ENCODE peak calls at places on chromosomes 7 and 10, in six cellular contexts. One of them, this sample, is unnamed.

GRCh38 chr7:157514746-157515145 is 177.9 kb downstream of the DNAJB6 start:
- DNase-seq in G401: no peak
- DNase-seq in neural crest cell: no peak
- DNase-seq in activated CD4-positive, alpha-beta T cell treated with anti-CD3 and anti-CD28 coated beads, Interleukin-2, amount 50 U/mL, for 24 hours: no peak
- DNase-seq in adipocyte: no peak
- DNase-seq in adrenal gland: peak; percentile 24
- DNase-seq in this sample: no peak

GRCh38 chr10:121679916-121680315 is 81.7 kb upstream of the FGFR2 start:
- DNase-seq in G401: no peak
- DNase-seq in neural crest cell: no peak
- DNase-seq in activated CD4-positive, alpha-beta T cell treated with anti-CD3 and anti-CD28 coated beads, Interleukin-2, amount 50 U/mL, for 24 hours: no peak
- DNase-seq in adipocyte: no peak
- DNase-seq in adrenal gland: no peak
- DNase-seq in this sample: no peak

GRCh38 chr10:20748551-20748950 is 148.6 kb downstream of the NEBL start:
- DNase-seq in G401: no peak
- DNase-seq in neural crest cell: no peak
- DNase-seq in activated CD4-positive, alpha-beta T cell treated with anti-CD3 and anti-CD28 coated beads, Interleukin-2, amount 50 U/mL, for 24 hours: no peak
- DNase-seq in adipocyte: no peak
- DNase-seq in adrenal gland: no peak
- DNase-seq in this sample: no peak

GRCh38 chr7:36129048-36129534 is 24.0 kb upstream of the EEPD1 start:
- DNase-seq in G401: no peak
- DNase-seq in neural crest cell: no peak
- DNase-seq in activated CD4-positive, alpha-beta T cell treated with anti-CD3 and anti-CD28 coated beads, Interleukin-2, amount 50 U/mL, for 24 hours: no peak
- DNase-seq in adipocyte: no peak
- DNase-seq in adrenal gland: no peak
- DNase-seq in this sample: no peak

GRCh38 chr10:80110986-80111385 is 21.5 kb upstream of the PLAC9 start:
- DNase-seq in G401: no peak
- DNase-seq in neural crest cell: no peak
- DNase-seq in activated CD4-positive, alpha-beta T cell treated with anti-CD3 and anti-CD28 coated beads, Interleukin-2, amount 50 U/mL, for 24 hours: no peak
- DNase-seq in adipocyte: no peak
- DNase-seq in adrenal gland: no peak
- DNase-seq in this sample: no peak

GRCh38 chr7:150901160-150902035 is 49.1 kb downstream of the AOC1 start:
- DNase-seq in G401: no peak
- DNase-seq in neural crest cell: no peak
- DNase-seq in activated CD4-positive, alpha-beta T cell treated with anti-CD3 and anti-CD28 coated beads, Interleukin-2, amount 50 U/mL, for 24 hours: no peak
- DNase-seq in adipocyte: no peak
- DNase-seq in adrenal gland: peak; percentile 82
- DNase-seq in this sample: no peak

GRCh38 chr7:24241216-24241615 is 42.8 kb upstream of the NPY start:
- DNase-seq in G401: no peak
- DNase-seq in neural crest cell: no peak
- DNase-seq in activated CD4-positive, alpha-beta T cell treated with anti-CD3 and anti-CD28 coated beads, Interleukin-2, amount 50 U/mL, for 24 hours: no peak
- DNase-seq in adipocyte: no peak
- DNase-seq in adrenal gland: no peak
- DNase-seq in this sample: no peak

GRCh38 chr7:44261239-44261638 is 60.5 kb downstream of the YKT6 start:
- DNase-seq in G401: no peak
- DNase-seq in neural crest cell: no peak
- DNase-seq in activated CD4-positive, alpha-beta T cell treated with anti-CD3 and anti-CD28 coated beads, Interleukin-2, amount 50 U/mL, for 24 hours: no peak
- DNase-seq in adipocyte: no peak
- DNase-seq in adrenal gland: no peak
- DNase-seq in this sample: no peak

GRCh38 chr10:44030132-44030531 is 354.8 kb downstream of the CXCL12 start:
- DNase-seq in G401: no peak
- DNase-seq in neural crest cell: no peak
- DNase-seq in activated CD4-positive, alpha-beta T cell treated with anti-CD3 and anti-CD28 coated beads, Interleukin-2, amount 50 U/mL, for 24 hours: no peak
- DNase-seq in adipocyte: no peak
- DNase-seq in adrenal gland: no peak
- DNase-seq in this sample: no peak

GRCh38 chr10:35225204-35225603 is 98.6 kb downstream of the CREM start:
- DNase-seq in G401: no peak
- DNase-seq in neural crest cell: no peak
- DNase-seq in activated CD4-positive, alpha-beta T cell treated with anti-CD3 and anti-CD28 coated beads, Interleukin-2, amount 50 U/mL, for 24 hours: no peak
- DNase-seq in adipocyte: no peak
- DNase-seq in adrenal gland: no peak
- DNase-seq in this sample: no peak

GRCh38 chr10:44958196-44958896 is 1.3 kb upstream of the RASSF4 start:
- DNase-seq in G401: peak; percentile 61
- DNase-seq in neural crest cell: no peak
- DNase-seq in activated CD4-positive, alpha-beta T cell treated with anti-CD3 and anti-CD28 coated beads, Interleukin-2, amount 50 U/mL, for 24 hours: no peak
- DNase-seq in adipocyte: peak; percentile 51
- DNase-seq in adrenal gland: peak; percentile 70
- DNase-seq in this sample: no peak

GRCh38 chr10:23316406-23316805 is 28.2 kb downstream of the C10orf67 start:
- DNase-seq in G401: no peak
- DNase-seq in neural crest cell: no peak
- DNase-seq in activated CD4-positive, alpha-beta T cell treated with anti-CD3 and anti-CD28 coated beads, Interleukin-2, amount 50 U/mL, for 24 hours: no peak
- DNase-seq in adipocyte: no peak
- DNase-seq in adrenal gland: no peak
- DNase-seq in this sample: no peak

GRCh38 chr10:92688927-92689662 is 660 bp upstream of the HHEX start:
- DNase-seq in G401: no peak
- DNase-seq in neural crest cell: peak; percentile 31
- DNase-seq in activated CD4-positive, alpha-beta T cell treated with anti-CD3 and anti-CD28 coated beads, Interleukin-2, amount 50 U/mL, for 24 hours: no peak
- DNase-seq in adipocyte: no peak
- DNase-seq in adrenal gland: peak; percentile 63
- DNase-seq in this sample: no peak

GRCh38 chr7:38232475-38233366 is 40.7 kb downstream of the TARP start:
- DNase-seq in G401: no peak
- DNase-seq in neural crest cell: no peak
- DNase-seq in activated CD4-positive, alpha-beta T cell treated with anti-CD3 and anti-CD28 coated beads, Interleukin-2, amount 50 U/mL, for 24 hours: peak; percentile 28
- DNase-seq in adipocyte: no peak
- DNase-seq in adrenal gland: no peak
- DNase-seq in this sample: no peak

GRCh38 chr7:105621617-105622016 is 40.3 kb upstream of the EFCAB10 start:
- DNase-seq in G401: peak; percentile 95
- DNase-seq in neural crest cell: no peak
- DNase-seq in activated CD4-positive, alpha-beta T cell treated with anti-CD3 and anti-CD28 coated beads, Interleukin-2, amount 50 U/mL, for 24 hours: no peak
- DNase-seq in adipocyte: peak; percentile 77
- DNase-seq in adrenal gland: no peak
- DNase-seq in this sample: no peak

GRCh38 chr7:84780158-84781124 is 406.4 kb downstream of the SEMA3D start:
- DNase-seq in G401: no peak
- DNase-seq in neural crest cell: no peak
- DNase-seq in activated CD4-positive, alpha-beta T cell treated with anti-CD3 and anti-CD28 coated beads, Interleukin-2, amount 50 U/mL, for 24 hours: no peak
- DNase-seq in adipocyte: no peak
- DNase-seq in adrenal gland: no peak
- DNase-seq in this sample: no peak

GRCh38 chr7:157650131-157650631 is 313.4 kb downstream of the DNAJB6 start:
- DNase-seq in G401: no peak
- DNase-seq in neural crest cell: no peak
- DNase-seq in activated CD4-positive, alpha-beta T cell treated with anti-CD3 and anti-CD28 coated beads, Interleukin-2, amount 50 U/mL, for 24 hours: no peak
- DNase-seq in adipocyte: no peak
- DNase-seq in adrenal gland: no peak
- DNase-seq in this sample: no peak

GRCh38 chr7:3011211-3011852 is 32.3 kb downstream of the CARD11 start:
- DNase-seq in G401: no peak
- DNase-seq in neural crest cell: no peak
- DNase-seq in activated CD4-positive, alpha-beta T cell treated with anti-CD3 and anti-CD28 coated beads, Interleukin-2, amount 50 U/mL, for 24 hours: no peak
- DNase-seq in adipocyte: no peak
- DNase-seq in adrenal gland: peak; percentile 10
- DNase-seq in this sample: no peak

GRCh38 chr7:55165176-55165861 is 146.5 kb downstream of the EGFR start:
- DNase-seq in G401: no peak
- DNase-seq in neural crest cell: no peak
- DNase-seq in activated CD4-positive, alpha-beta T cell treated with anti-CD3 and anti-CD28 coated beads, Interleukin-2, amount 50 U/mL, for 24 hours: no peak
- DNase-seq in adipocyte: no peak
- DNase-seq in adrenal gland: peak; percentile 37
- DNase-seq in this sample: no peak

GRCh38 chr10:114266521-114266920 is 27.5 kb downstream of the VWA2 start:
- DNase-seq in G401: no peak
- DNase-seq in neural crest cell: no peak
- DNase-seq in activated CD4-positive, alpha-beta T cell treated with anti-CD3 and anti-CD28 coated beads, Interleukin-2, amount 50 U/mL, for 24 hours: no peak
- DNase-seq in adipocyte: no peak
- DNase-seq in adrenal gland: peak; percentile 89
- DNase-seq in this sample: no peak

GRCh38 chr10:21292763-21293517 is 232.5 kb downstream of the SKIDA1 start:
- DNase-seq in G401: peak; percentile 80
- DNase-seq in neural crest cell: peak; percentile 22
- DNase-seq in activated CD4-positive, alpha-beta T cell treated with anti-CD3 and anti-CD28 coated beads, Interleukin-2, amount 50 U/mL, for 24 hours: no peak
- DNase-seq in adipocyte: peak; percentile 95
- DNase-seq in adrenal gland: peak; percentile 91
- DNase-seq in this sample: peak; percentile 86

GRCh38 chr10:113619401-113619800 is 44.4 kb downstream of the NRAP start:
- DNase-seq in G401: no peak
- DNase-seq in neural crest cell: no peak
- DNase-seq in activated CD4-positive, alpha-beta T cell treated with anti-CD3 and anti-CD28 coated beads, Interleukin-2, amount 50 U/mL, for 24 hours: no peak
- DNase-seq in adipocyte: no peak
- DNase-seq in adrenal gland: no peak
- DNase-seq in this sample: no peak

GRCh38 chr7:158034571-158034970 is 553.1 kb downstream of the PTPRN2 start:
- DNase-seq in G401: no peak
- DNase-seq in neural crest cell: no peak
- DNase-seq in activated CD4-positive, alpha-beta T cell treated with anti-CD3 and anti-CD28 coated beads, Interleukin-2, amount 50 U/mL, for 24 hours: no peak
- DNase-seq in adipocyte: no peak
- DNase-seq in adrenal gland: no peak
- DNase-seq in this sample: no peak

GRCh38 chr10:98316661-98317060 is 48.7 kb upstream of the LOXL4 start:
- DNase-seq in G401: no peak
- DNase-seq in neural crest cell: no peak
- DNase-seq in activated CD4-positive, alpha-beta T cell treated with anti-CD3 and anti-CD28 coated beads, Interleukin-2, amount 50 U/mL, for 24 hours: no peak
- DNase-seq in adipocyte: peak; percentile 40
- DNase-seq in adrenal gland: no peak
- DNase-seq in this sample: no peak

GRCh38 chr10:85492684-85493083 is 873.9 kb downstream of the GRID1 start:
- DNase-seq in G401: peak; percentile 2
- DNase-seq in neural crest cell: no peak
- DNase-seq in activated CD4-positive, alpha-beta T cell treated with anti-CD3 and anti-CD28 coated beads, Interleukin-2, amount 50 U/mL, for 24 hours: no peak
- DNase-seq in adipocyte: no peak
- DNase-seq in adrenal gland: no peak
- DNase-seq in this sample: no peak

GRCh38 chr7:16954326-16954725 is 72.5 kb upstream of the AGR3 start:
- DNase-seq in G401: no peak
- DNase-seq in neural crest cell: no peak
- DNase-seq in activated CD4-positive, alpha-beta T cell treated with anti-CD3 and anti-CD28 coated beads, Interleukin-2, amount 50 U/mL, for 24 hours: no peak
- DNase-seq in adipocyte: no peak
- DNase-seq in adrenal gland: no peak
- DNase-seq in this sample: no peak

This sample was measured in HAP-1.